ENCODE peak calls at places on chromosomes 1 and 21, in four cellular contexts. N is fibroblast of lung, X is pancreas, R is BE2C. M is an unnamed sample. For H3K27me3, the result is how much of the 10 kb centered on the place peaks cover.

GRCh38 chr1:43225168-43225567 is 44.6 kb upstream of the TMEM125 start:
- DNase-seq in N (peak), X (no peak), R (no peak), M (no peak)

GRCh38 chr1:184300446-184300845 is 86.4 kb upstream of the C1orf21 start:
- DNase-seq in N (peak), X (no peak), R (no peak), M (peak)

GRCh38 chr1:6098303-6099215 is 52.9 kb downstream of the KCNAB2 start:
- DNase-seq in N (no peak), X (no peak), R (no peak), M (no peak)

GRCh38 chr1:18946550-18947381 is 9.7 kb downstream of the IFFO2 start:
- DNase-seq in N (no peak), X (no peak), R (no peak), M (no peak)

GRCh38 chr1:204410764-204411450 is 710 bp downstream of the PPP1R15B start:
- DNase-seq in N (peak), X (peak), R (peak), M (peak)

GRCh38 chr21:37450385-37451044 is 83.9 kb downstream of the DYRK1A start:
- DNase-seq in N (no peak), X (no peak), R (no peak), M (no peak)

GRCh38 chr1:221726331-221726692 is 15.6 kb downstream of the DUSP10 start:
- DNase-seq in N (no peak), X (no peak), R (no peak), M (no peak)

GRCh38 chr1:93668121-93668520 is 13.5 kb downstream of the BCAR3 start:
- DNase-seq in N (no peak), X (no peak), R (no peak), M (no peak)

GRCh38 chr21:27818847-27819246 is 852.0 kb upstream of the ADAMTS5 start:
- DNase-seq in N (peak), X (no peak), R (no peak), M (no peak)

GRCh38 chr1:38860464-38860816 is 868 bp upstream of the RRAGC start:
- DNase-seq in N (peak), X (no peak), R (no peak), M (no peak)

GRCh38 chr1:117171900-117172501 is 38.7 kb downstream of the VTCN1 start:
- DNase-seq in N (peak), X (peak), R (no peak), M (peak)

GRCh38 chr1:174747613-174748012 is 252.1 kb upstream of the CACYBP start:
- DNase-seq in N (no peak), X (no peak), R (no peak), M (no peak)

GRCh38 chr1:111204211-111204883 is 3.9 kb upstream of the DENND2D start:
- DNase-seq in N (no peak), X (peak), R (no peak), M (no peak)

GRCh38 chr1:48048064-48048463 is 50.9 kb upstream of the TRABD2B start:
- DNase-seq in N (no peak), X (no peak), R (peak), M (peak)

GRCh38 chr1:47971385-47971784 is 25.8 kb downstream of the TRABD2B start:
- DNase-seq in N (no peak), X (no peak), R (no peak), M (no peak)

GRCh38 chr21:37370152-37371040 is 3.8 kb downstream of the DYRK1A start:
- DNase-seq in N (peak), X (no peak), R (no peak), M (no peak)

GRCh38 chr1:16615253-16616252 is 2.2 kb upstream of the NBPF1 start:
- DNase-seq in N (no peak), X (peak), R (no peak), M (no peak)

GRCh38 chr1:10631811-10632481 is 157.2 kb downstream of the PEX14 start:
- DNase-seq in N (no peak), X (no peak), R (peak), M (no peak)

GRCh38 chr1:201137579-201138310 is 10.8 kb upstream of the ASCL5 start:
- DNase-seq in N (peak), X (peak), R (no peak), M (peak)

GRCh38 chr1:183912265-183912886 is 107.5 kb downstream of the RGL1 start:
- DNase-seq in N (no peak), X (no peak), R (no peak), M (no peak)

GRCh38 chr1:237864338-237865244 is 26.1 kb downstream of the ZP4 start:
- DNase-seq in N (peak), X (peak), R (peak), M (peak)

GRCh38 chr1:98387701-98388100 is 273.8 kb upstream of the SNX7 start:
- DNase-seq in N (no peak), X (no peak), R (no peak), M (no peak)

GRCh38 chr1:229224308-229224707 is 46.6 kb upstream of the RAB4A start:
- DNase-seq in N (peak), X (no peak), R (no peak), M (no peak)

GRCh38 chr1:150557065-150557600 is 7.9 kb downstream of the ADAMTSL4 start:
- DNase-seq in N (no peak), X (no peak), R (no peak), M (no peak)

GRCh38 chr1:113835686-113836290 is 23.5 kb upstream of the RSBN1 start:
- DNase-seq in N (peak), X (no peak), R (peak), M (peak)

GRCh38 chr1:4762146-4762545 is 107.7 kb downstream of the AJAP1 start:
- DNase-seq in N (no peak), X (no peak), R (no peak), M (no peak)

GRCh38 chr1:95086949-95087533 is 14.3 kb upstream of the ALG14 start:
- DNase-seq in N (peak), X (peak), R (no peak), M (peak)

GRCh38 chr1:22369294-22370189 is 82.1 kb upstream of the ZBTB40 start:
- DNase-seq in N (no peak), X (no peak), R (no peak), M (no peak)

GRCh38 chr1:160542303-160542945 is 19.4 kb upstream of the SLAMF6 start:
- DNase-seq in N (no peak), X (peak), R (no peak), M (no peak)
- H3K4me3 ChIP-seq in N (no peak), X (no peak), R (no peak), M (no peak)

GRCh38 chr1:68210027-68210426 is 22.3 kb downstream of the WLS start:
- DNase-seq in N (no peak), X (no peak), R (no peak), M (peak)
- H3K27me3 ChIP-seq in N (under half), X (under half), R (under half), M (under half)

GRCh38 chr1:156077430-156077760 is 4.9 kb downstream of the MEX3A start:
- DNase-seq in N (no peak), X (no peak), R (no peak), M (no peak)
- H3K4me3 ChIP-seq in N (no peak), X (no peak), R (no peak), M (no peak)

DNA sequence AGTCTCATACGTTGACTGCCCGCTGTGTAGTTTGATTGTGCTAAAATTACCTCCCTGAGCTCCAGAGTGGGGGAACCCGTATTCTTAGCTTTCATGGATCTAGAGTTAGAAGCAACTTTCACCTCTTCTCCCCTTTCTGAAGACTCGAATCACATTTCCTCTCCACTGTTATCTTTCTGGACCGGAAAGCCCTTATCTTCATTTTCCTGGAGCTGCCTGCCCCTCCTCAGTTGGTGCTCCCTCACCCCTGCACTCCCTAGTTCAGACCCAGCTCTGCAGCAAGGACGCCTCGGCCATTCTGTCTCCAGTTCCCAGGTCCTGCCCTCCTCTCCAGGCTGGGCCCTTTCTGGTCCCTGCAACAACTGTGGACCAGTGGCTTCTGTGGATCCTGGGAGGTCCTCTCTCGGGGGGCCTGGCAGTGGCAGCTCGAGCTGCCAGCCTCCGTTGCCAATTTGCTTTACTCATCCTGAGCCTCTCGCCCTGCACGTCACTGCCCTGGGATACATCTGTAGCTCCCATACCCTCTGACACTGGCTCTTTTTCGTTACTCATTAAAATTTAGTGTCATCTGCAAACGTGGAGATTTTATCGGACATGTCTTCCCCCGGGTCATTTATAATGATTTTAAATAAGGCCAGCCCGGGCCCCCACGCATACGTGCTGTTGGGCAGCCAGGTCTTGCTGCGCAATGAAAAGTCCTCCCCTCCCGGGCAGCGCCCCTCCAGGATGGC is 141.5 kb upstream of the VAMP3 start:
- DNase-seq in N (no peak), X (no peak), R (peak), M (no peak)
- H3K27me3 ChIP-seq in N (under half), X (under half), R (under half), M (under half)